ENCODE peak calls at places on chromosomes 4 and X, in nine cellular contexts. B is LoVo; P is activated CD4-positive, alpha-beta T cell treated with anti-CD3 and anti-CD28 coated beads, Interleukin-2, amount 10 ng/mL, durations not matched to agents 7 days and 5 days; V is iPS-NIHi11; O is NCI-H2171 treated with DMSO at 0.1 percent for 48 hours; F is neural crest cell; A is mesendoderm; C is AG08395; I is putamen. W is an unnamed sample.

GRCh38 chr4:125313497-125313896 is 1.3 kb upstream of the FAT4 start:
- DNase-seq in B (peak; percentile 63), P (peak; percentile 55), V (peak; percentile 51), O (peak; percentile 80), F (peak; percentile 57), A (peak; percentile 95), C (peak; percentile 54), I (peak; percentile 83), W (no peak)

GRCh38 chrX:100089724-100090123 is 320.3 kb downstream of the PCDH19 start:
- DNase-seq in B (no peak), P (no peak), V (no peak), O (no peak), F (no peak), A (no peak), C (no peak), I (no peak), W (no peak)

GRCh38 chr4:87228561-87228860 is 8.1 kb upstream of the KLHL8 start:
- DNase-seq in B (peak; percentile 50), P (no peak), V (no peak), O (no peak), F (no peak), A (no peak), C (no peak), I (no peak), W (no peak)

GRCh38 chr4:2647403-2648158 is 108.6 kb downstream of the TNIP2 start:
- DNase-seq in B (no peak), P (no peak), V (no peak), O (peak; percentile 87), F (no peak), A (no peak), C (no peak), I (no peak), W (peak; percentile 26)

GRCh38 chr4:185304944-185305690 is 90.6 kb downstream of the LRP2BP start:
- DNase-seq in B (no peak), P (peak; percentile 14), V (peak; percentile 12), O (peak; percentile 58), F (no peak), A (peak; percentile 90), C (no peak), I (peak; percentile 18), W (no peak)

GRCh38 chr4:64584981-64585557 is 175.8 kb upstream of the TECRL start:
- DNase-seq in B (peak; percentile 54), P (peak; percentile 15), V (peak; percentile 40), O (peak; percentile 46), F (no peak), A (peak; percentile 64), C (peak; percentile 6), I (no peak), W (no peak)

GRCh38 chrX:130086414-130087207 is 23.7 kb downstream of the ELF4 start:
- DNase-seq in B (no peak), P (peak; percentile 85), V (no peak), O (no peak), F (no peak), A (no peak), C (no peak), I (no peak), W (no peak)

GRCh38 chr4:15784959-15785634 is 7.0 kb downstream of the CD38 start:
- DNase-seq in B (no peak), P (no peak), V (no peak), O (no peak), F (no peak), A (no peak), C (no peak), I (no peak), W (no peak)

GRCh38 chrX:11589573-11590110 is 76.1 kb downstream of the ARHGAP6 start:
- DNase-seq in B (no peak), P (no peak), V (no peak), O (no peak), F (no peak), A (no peak), C (no peak), I (no peak), W (no peak)

GRCh38 chr4:98447648-98448047 is 186.5 kb downstream of the RAP1GDS1 start:
- DNase-seq in B (no peak), P (no peak), V (peak; percentile 35), O (no peak), F (no peak), A (peak; percentile 35), C (no peak), I (no peak), W (no peak)

GRCh38 chr4:101238706-101239105 is 108.6 kb downstream of the PPP3CA start:
- DNase-seq in B (no peak), P (no peak), V (no peak), O (no peak), F (no peak), A (no peak), C (peak; percentile 30), I (no peak), W (no peak)

GRCh38 chr4:5632571-5632970 is 75.8 kb downstream of the EVC2 start:
- DNase-seq in B (no peak), P (no peak), V (peak; percentile 19), O (no peak), F (no peak), A (peak; percentile 90), C (no peak), I (no peak), W (no peak)

GRCh38 chr4:155342142-155342541 is 34.6 kb downstream of the MAP9 start:
- DNase-seq in B (no peak), P (no peak), V (no peak), O (no peak), F (no peak), A (no peak), C (peak; percentile 25), I (no peak), W (no peak)

GRCh38 chrX:17459008-17459407 is 84.0 kb downstream of the NHS start:
- DNase-seq in B (no peak), P (no peak), V (no peak), O (peak; percentile 84), F (no peak), A (no peak), C (no peak), I (no peak), W (no peak)

GRCh38 chr4:156158747-156159146 is 205.1 kb upstream of the CTSO start:
- DNase-seq in B (no peak), P (no peak), V (no peak), O (no peak), F (no peak), A (no peak), C (no peak), I (no peak), W (no peak)

GRCh38 chrX:154317391-154318000 is 21.9 kb downstream of the TKTL1 start:
- DNase-seq in B (no peak), P (no peak), V (peak; percentile 50), O (peak; percentile 7), F (peak; percentile 29), A (peak; percentile 66), C (peak; percentile 24), I (no peak), W (no peak)

GRCh38 chr4:24774452-24774851 is 20.9 kb upstream of the SOD3 start:
- DNase-seq in B (no peak), P (no peak), V (no peak), O (no peak), F (no peak), A (no peak), C (no peak), I (no peak), W (no peak)

GRCh38 chrX:151004085-151004484 is 20.9 kb downstream of the HMGB3 start:
- DNase-seq in B (no peak), P (no peak), V (no peak), O (no peak), F (no peak), A (peak; percentile 46), C (peak; percentile 24), I (peak; percentile 7), W (no peak)

GRCh38 chr4:7540216-7540615 is 105.5 kb upstream of the PSAPL1 start:
- DNase-seq in B (no peak), P (no peak), V (peak; percentile 42), O (no peak), F (no peak), A (no peak), C (no peak), I (no peak), W (no peak)